ENCODE peak calls at places on chromosome 6, in four cellular contexts. O, A, G and M are unnamed samples.
A peak's percentile ranks its signal among the peaks of the same experiment; 100 is the strongest.

GRCh38 chr6:162195441-162195840 is 532.1 kb downstream of the PRKN start:
- DNase-seq in O (no peak), A (no peak), G (no peak), M (no peak)

GRCh38 chr6:167113047-167113446 is 9.8 kb upstream of the CCR6 start:
- DNase-seq in O (no peak), A (no peak), G (peak; percentile 72), M (no peak)

GRCh38 chr6:35607517-35608233 is 81.0 kb downstream of the FKBP5 start:
- DNase-seq in O (no peak), A (no peak), G (no peak), M (no peak)

GRCh38 chr6:116840091-116840490 is 11.2 kb upstream of the GPRC6A start:
- DNase-seq in O (no peak), A (no peak), G (no peak), M (no peak)

GRCh38 chr6:22906091-22906549 is 336.8 kb downstream of the HDGFL1 start:
- DNase-seq in O (peak; percentile 5), A (peak; percentile 16), G (no peak), M (no peak)

GRCh38 chr6:156953478-156954146 is 176.4 kb downstream of the ARID1B start:
- DNase-seq in O (no peak), A (peak; percentile 83), G (no peak), M (no peak)

GRCh38 chr6:81158956-81159355 is 593.5 kb downstream of the TENT5A start:
- DNase-seq in O (no peak), A (no peak), G (no peak), M (no peak)

GRCh38 chr6:137756788-137757187 is 110.3 kb upstream of the TNFAIP3 start:
- DNase-seq in O (no peak), A (no peak), G (no peak), M (no peak)

GRCh38 chr6:117531758-117532276 is 49.3 kb downstream of the DCBLD1 start:
- DNase-seq in O (no peak), A (no peak), G (no peak), M (no peak)

GRCh38 chr6:42453649-42454427 is 2.1 kb upstream of the TRERF1 start:
- DNase-seq in O (peak; percentile 41), A (peak; percentile 82), G (peak; percentile 42), M (peak; percentile 77)

GRCh38 chr6:148831531-148831930 is 84.7 kb downstream of the UST start:
- DNase-seq in O (no peak), A (no peak), G (no peak), M (no peak)

GRCh38 chr6:101728388-101728787 is 334.9 kb downstream of the GRIK2 start:
- DNase-seq in O (no peak), A (no peak), G (no peak), M (no peak)

GRCh38 chr6:32151885-32152311 is at the start of gene PRRT1:
- DNase-seq in O (no peak), A (no peak), G (no peak), M (no peak)

GRCh38 chr6:29796026-29796425 is 31.6 kb upstream of the HLA-G start:
- DNase-seq in O (no peak), A (no peak), G (no peak), M (no peak)

GRCh38 chr6:56816393-56816792 is 138.5 kb upstream of the BEND6 start:
- DNase-seq in O (no peak), A (no peak), G (no peak), M (no peak)

GRCh38 chr6:106973018-106973840 is 1.3 kb downstream of the CD24 start:
- DNase-seq in O (peak; percentile 58), A (peak; percentile 51), G (no peak), M (no peak)

GRCh38 chr6:106133040-106133439 is 46.9 kb downstream of the PRDM1 start:
- DNase-seq in O (peak; percentile 22), A (no peak), G (no peak), M (no peak)

DNA sequence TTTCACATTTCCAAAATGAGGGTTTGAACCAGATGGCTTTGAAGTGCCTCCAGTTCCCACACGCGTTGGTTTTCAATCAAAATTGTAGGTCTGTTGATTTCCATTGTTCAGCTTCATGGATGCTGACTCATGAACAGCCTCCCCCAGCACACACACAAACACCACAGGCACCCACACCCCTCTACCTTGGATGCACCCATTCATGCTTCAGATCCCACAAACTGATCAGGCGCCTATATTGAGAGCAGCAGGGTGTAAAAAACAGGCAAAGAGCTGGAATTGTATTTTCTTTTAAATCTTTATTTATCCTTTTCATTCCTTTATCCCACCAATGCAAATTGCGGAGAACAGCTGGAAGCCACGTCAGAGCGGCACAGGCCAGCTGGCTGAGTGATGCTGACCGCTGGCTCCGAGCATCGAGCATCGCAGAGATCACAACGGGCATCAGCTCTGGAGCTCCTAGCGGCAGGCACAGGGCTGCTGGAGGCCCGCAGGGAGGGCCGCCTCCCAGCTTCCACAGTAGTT is 29.3 kb upstream of the TBC1D7 start:
- DNase-seq in O (no peak), A (no peak), G (no peak), M (no peak)
- TF ChIP-seq CTCF in O (no peak), A (peak; percentile 29), G (no peak), M (no peak)

GRCh38 chr6:62803094-62803493 is 408.2 kb upstream of the FKBP1C start:
- DNase-seq in O (no peak), A (no peak), G (no peak), M (no peak)
- TF ChIP-seq CTCF in O (no peak), A (no peak), G (no peak), M (no peak)

DNA sequence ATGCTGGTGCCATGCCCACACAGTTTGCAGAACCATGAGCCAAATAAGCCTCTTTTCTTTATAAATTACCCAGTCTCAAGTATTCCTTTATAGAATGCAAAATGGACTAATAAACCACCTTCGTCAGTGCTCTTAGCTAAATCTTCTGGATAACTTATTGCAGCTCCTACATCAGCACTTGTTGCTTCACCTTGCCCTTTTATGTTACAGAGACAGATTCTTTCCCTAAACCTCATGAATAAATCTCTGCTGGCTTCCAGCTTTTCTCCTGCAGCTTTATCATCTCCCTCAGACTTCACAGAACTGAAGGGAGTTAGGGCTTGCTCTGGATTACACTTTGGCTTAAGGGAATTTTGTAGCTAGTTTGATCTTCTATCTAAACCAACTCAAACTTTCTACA is 22.6 kb downstream of the NUP153 start:
- DNase-seq in O (no peak), A (no peak), G (no peak), M (no peak)
- TF ChIP-seq CTCF in O (no peak), A (no peak), G (no peak), M (no peak)

GRCh38 chr6:39812853-39813533 is 20.8 kb downstream of the DAAM2 start:
- DNase-seq in O (peak; percentile 47), A (no peak), G (no peak), M (no peak)
- TF ChIP-seq CTCF in O (no peak), A (peak; percentile 51), G (peak; percentile 5), M (peak; percentile 36)

DNA sequence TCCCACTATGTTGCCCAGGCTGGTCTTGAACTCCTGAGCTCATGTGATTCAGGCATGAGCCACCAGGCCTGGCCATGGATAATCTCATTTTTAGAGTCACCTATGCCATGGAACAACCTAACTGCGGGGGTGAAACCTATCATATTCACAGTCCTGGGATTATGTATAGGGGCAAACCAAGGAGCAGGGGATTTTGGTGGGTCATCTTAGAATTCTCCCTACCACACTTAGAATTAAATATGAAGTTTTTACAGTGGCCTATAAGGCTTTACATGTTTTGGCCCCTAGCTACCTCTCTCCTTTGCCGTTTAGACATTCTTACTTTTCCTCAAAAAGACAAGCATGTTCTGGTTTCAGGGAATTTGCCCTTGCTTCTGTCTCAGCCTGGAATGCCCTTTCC is 20.6 kb upstream of the VEGFA start:
- DNase-seq in O (no peak), A (no peak), G (no peak), M (peak; percentile 23)
- TF ChIP-seq CTCF in O (no peak), A (no peak), G (no peak), M (no peak)

DNA sequence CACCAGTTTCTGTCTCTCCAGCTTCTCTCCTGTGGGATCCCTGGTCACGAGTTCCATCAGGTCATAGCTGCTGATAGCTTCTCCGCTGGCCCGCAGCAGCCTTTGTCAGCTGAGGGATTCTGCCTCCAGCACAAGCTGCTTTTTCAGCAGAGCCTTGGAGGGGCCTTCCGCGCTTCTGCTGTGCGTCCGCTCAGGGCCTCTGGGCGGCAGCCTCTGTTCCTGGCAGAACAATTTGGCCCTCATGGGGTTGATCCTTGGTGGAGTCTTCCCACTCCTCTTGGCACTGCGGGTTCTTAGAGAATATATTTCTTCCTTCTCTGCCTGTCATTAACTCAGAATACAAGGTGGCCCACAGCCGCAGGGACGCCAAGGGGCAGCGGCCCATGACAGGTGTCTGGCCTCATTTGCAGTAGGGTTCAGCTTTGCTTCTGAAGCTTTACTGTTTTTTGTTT is 158.8 kb downstream of the DTNBP1 start:
- DNase-seq in O (peak; percentile 31), A (no peak), G (no peak), M (peak; percentile 76)
- TF ChIP-seq CTCF in O (no peak), A (peak; percentile 15), G (no peak), M (no peak)

GRCh38 chr6:118808794-118809668 is 84.9 kb upstream of the ASF1A start:
- DNase-seq in O (no peak), A (no peak), G (no peak), M (no peak)
- TF ChIP-seq CTCF in O (no peak), A (no peak), G (peak; percentile 6), M (no peak)

DNA sequence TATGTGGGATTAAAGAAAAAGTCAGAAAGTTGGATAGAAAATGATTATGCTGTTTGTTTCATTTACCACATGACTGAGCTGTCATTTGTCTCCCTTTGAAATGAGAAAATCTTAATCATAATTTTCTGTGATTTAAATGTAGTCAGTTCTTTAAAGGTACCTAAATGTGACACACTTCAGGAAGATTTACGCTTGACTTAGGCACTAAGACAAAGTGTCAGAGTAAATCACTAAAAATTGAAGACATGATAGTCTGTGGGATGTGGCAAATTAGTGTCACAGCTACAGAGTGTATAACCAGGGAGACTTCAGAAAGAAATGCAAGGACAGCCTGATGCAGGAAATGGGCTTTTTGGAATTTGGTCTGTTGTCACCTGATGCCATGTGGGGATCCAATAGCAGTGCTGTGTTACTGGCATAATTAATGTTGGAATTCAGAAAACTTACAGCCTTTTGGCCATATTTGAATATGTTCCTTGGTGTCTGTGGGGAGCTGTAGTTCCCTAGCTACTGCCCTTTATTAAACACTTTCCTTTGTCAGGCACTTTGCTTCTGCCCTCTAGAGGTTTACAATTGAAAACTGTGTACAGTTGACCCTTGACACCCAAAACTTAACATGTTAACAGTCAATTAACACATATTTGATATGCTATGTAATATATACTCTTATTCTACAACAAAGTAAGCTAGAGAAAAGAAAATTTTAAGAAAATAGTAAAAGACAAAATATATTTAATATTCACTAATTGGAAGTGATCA is 493.8 kb downstream of the UTRN start:
- DNase-seq in O (no peak), A (no peak), G (no peak), M (no peak)
- TF ChIP-seq CTCF in O (no peak), A (peak; percentile 28), G (peak; percentile 41), M (peak; percentile 27)